ENCODE peak calls at places on chromosomes 3 and 15, in eight cellular contexts. L is ovary, K is A549, T is transverse colon, H is uterus, R is thyroid gland, B is tibial nerve, V is stomach. Z is an unnamed sample.

GRCh38 chr3:132232231-132232792 is 84.9 kb upstream of the ACP3 start:
- DNase-seq in L (no peak), K (no peak), T (no peak), H (no peak), R (no peak), B (no peak), V (no peak), Z (no peak)

GRCh38 chr3:182973047-182973446 is 7.3 kb downstream of the DCUN1D1 start:
- DNase-seq in L (no peak), K (no peak), T (no peak), H (no peak), R (no peak), B (no peak), V (no peak), Z (no peak)

GRCh38 chr3:63046152-63046551 is 170.9 kb upstream of the CADPS start:
- DNase-seq in L (no peak), K (no peak), T (no peak), H (no peak), R (no peak), B (no peak), V (no peak), Z (no peak)

GRCh38 chr3:13544293-13544831 is 4.6 kb upstream of the FBLN2 start:
- DNase-seq in L (no peak), K (peak), T (no peak), H (no peak), R (no peak), B (no peak), V (no peak), Z (no peak)

GRCh38 chr15:22980189-22981136 is at the start of gene CYFIP1:
- DNase-seq in L (peak), K (peak), T (peak), H (peak), R (peak), B (peak), V (peak), Z (peak)

GRCh38 chr3:11536132-11536935 is 107.4 kb downstream of the VGLL4 start:
- DNase-seq in L (no peak), K (no peak), T (no peak), H (no peak), R (no peak), B (no peak), V (peak), Z (no peak)

GRCh38 chr3:125150525-125151436 is 61.8 kb downstream of the SLC12A8 start:
- DNase-seq in L (no peak), K (peak), T (peak), H (no peak), R (peak), B (peak), V (peak), Z (peak)

GRCh38 chr15:41154412-41154811 is 38.3 kb upstream of the INO80 start:
- DNase-seq in L (no peak), K (no peak), T (no peak), H (no peak), R (no peak), B (no peak), V (no peak), Z (no peak)

GRCh38 chr3:34419801-34420200 is 621.4 kb downstream of the PDCD6IP start:
- DNase-seq in L (no peak), K (peak), T (no peak), H (no peak), R (no peak), B (no peak), V (no peak), Z (no peak)

GRCh38 chr15:79170256-79170664 is 79.7 kb upstream of the RASGRF1 start:
- DNase-seq in L (no peak), K (peak), T (no peak), H (no peak), R (peak), B (no peak), V (no peak), Z (no peak)

GRCh38 chr3:142228964-142229363 is 3.6 kb upstream of the GK5 start:
- DNase-seq in L (no peak), K (no peak), T (no peak), H (no peak), R (no peak), B (no peak), V (no peak), Z (no peak)

GRCh38 chr3:135905058-135905724 is 60.3 kb upstream of the PPP2R3A start:
- DNase-seq in L (no peak), K (peak), T (no peak), H (no peak), R (no peak), B (no peak), V (no peak), Z (no peak)

GRCh38 chr3:39208463-39209055 is 16.2 kb upstream of the XIRP1 start:
- DNase-seq in L (no peak), K (peak), T (peak), H (peak), R (peak), B (peak), V (peak), Z (peak)

DNA sequence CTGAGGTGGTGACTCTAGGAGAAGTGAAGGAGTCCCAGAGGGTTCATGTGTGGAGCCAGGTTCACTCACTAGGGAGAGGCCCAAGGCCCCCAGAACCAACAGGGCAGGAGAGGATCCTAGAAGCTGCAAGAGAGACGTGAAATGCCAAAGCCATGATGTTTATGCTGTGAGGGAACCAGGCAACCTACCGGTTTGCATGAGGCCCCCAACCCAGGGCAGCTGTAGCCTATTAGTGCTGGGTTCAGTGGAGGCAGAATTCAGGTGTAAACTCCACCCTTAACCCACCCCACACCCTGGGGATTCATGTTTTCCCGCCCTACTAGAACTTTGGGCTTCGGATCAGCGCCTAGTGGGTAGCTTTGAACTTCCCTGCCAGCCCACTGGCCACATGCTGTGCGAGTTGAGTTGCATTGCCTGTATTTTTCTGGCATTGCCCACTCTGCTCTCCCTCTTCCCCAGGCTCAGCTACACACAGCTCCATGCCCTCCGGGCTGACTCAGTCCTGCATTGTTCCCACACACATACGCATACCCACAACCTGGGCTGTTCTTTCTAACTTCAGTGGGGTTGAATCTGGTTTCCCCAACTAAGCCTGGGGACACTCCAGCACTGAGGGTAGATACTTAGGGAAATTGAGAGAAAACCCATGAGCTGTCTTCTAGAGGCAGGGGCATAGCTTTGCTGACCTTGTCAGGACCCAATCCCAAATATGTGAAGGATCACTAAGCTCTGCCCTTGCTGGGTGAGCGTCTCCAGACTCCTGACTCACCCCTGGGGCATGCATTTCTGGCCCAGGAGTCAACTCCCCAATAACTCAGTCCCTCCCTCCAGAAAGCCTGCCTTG is 2.0 kb upstream of the ZBTB47 start:
- DNase-seq in L (peak), K (no peak), T (no peak), H (no peak), R (no peak), B (no peak), V (no peak), Z (no peak)
- TF ChIP-seq POLR2A in L (no peak), K (no peak), T (no peak), H (no peak), R (no peak), B (no peak), V (no peak), Z (no peak)

GRCh38 chr15:76994971-76995945 is at the start of gene PSTPIP1:
- DNase-seq in L (no peak), K (no peak), T (peak), H (no peak), R (no peak), B (no peak), V (peak), Z (no peak)
- TF ChIP-seq POLR2A in L (no peak), K (no peak), T (peak), H (no peak), R (no peak), B (no peak), V (no peak), Z (no peak)

GRCh38 chr15:81000626-81001179 is at the start of gene TLNRD1:
- DNase-seq in L (peak), K (peak), T (peak), H (peak), R (peak), B (peak), V (peak), Z (peak)
- TF ChIP-seq POLR2A in L (peak), K (peak), T (peak), H (peak), R (peak), B (peak), V (peak), Z (peak)

DNA sequence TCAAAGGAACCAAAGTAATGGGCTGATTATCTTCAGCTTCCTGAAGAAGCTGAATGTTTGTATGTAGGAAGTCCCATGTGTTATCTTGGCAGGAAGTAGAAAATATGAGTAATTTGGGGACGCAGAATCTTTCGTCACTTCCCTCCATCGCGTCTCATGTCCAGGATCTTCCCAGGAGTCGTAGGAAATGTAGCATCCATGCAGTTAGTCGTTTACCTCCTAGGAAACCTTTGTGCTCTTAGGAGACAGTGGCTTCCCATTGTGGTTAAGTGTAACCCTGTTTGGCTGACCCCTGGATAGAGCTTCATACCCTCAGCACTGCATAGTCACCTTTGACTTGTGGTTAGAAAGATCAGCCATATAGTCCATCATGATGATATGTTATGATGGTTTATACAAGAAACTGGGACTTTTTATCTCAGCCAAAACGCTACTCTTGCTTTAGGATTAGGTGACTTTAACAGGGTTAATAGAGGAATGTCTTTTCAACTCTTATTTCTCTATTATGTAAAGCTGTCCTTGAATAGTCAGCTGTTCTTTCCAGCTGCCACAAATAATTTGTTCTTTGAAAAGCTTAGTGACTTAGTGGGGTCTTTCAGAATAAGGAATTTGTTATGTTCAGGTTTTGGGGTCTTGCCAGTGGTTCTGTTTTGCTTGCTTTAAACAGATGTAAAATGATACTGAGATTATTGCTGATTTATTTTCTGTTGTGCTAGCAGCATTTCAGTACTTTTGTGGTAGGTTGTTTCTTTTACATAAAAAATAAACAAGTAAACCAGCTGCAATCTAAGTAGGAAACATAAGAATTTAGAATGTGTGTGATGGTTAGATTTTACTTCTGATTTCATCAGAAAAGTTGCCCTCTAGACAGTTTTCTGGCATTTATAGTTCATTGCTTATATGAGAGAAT is 92.1 kb downstream of the KLHL25 start:
- DNase-seq in L (no peak), K (no peak), T (no peak), H (no peak), R (no peak), B (no peak), V (no peak), Z (no peak)
- TF ChIP-seq POLR2A in L (no peak), K (no peak), T (no peak), H (peak), R (no peak), B (no peak), V (no peak), Z (no peak)

GRCh38 chr15:90869601-90870353 is 1.4 kb downstream of the FURIN start:
- DNase-seq in L (no peak), K (peak), T (peak), H (peak), R (peak), B (peak), V (no peak), Z (peak)

GRCh38 chr15:90870354-90871096 is 2.1 kb downstream of the FURIN start:
- DNase-seq in L (no peak), K (no peak), T (no peak), H (no peak), R (peak), B (no peak), V (no peak), Z (no peak)

GRCh38 chr15:90872481-90873184 is 4.2 kb downstream of the FURIN start:
- DNase-seq in L (no peak), K (peak), T (no peak), H (peak), R (peak), B (no peak), V (no peak), Z (peak)

GRCh38 chr15:90871716-90872480 is 3.5 kb downstream of the FURIN start:
- DNase-seq in L (no peak), K (no peak), T (peak), H (peak), R (peak), B (no peak), V (no peak), Z (no peak)

DNA sequence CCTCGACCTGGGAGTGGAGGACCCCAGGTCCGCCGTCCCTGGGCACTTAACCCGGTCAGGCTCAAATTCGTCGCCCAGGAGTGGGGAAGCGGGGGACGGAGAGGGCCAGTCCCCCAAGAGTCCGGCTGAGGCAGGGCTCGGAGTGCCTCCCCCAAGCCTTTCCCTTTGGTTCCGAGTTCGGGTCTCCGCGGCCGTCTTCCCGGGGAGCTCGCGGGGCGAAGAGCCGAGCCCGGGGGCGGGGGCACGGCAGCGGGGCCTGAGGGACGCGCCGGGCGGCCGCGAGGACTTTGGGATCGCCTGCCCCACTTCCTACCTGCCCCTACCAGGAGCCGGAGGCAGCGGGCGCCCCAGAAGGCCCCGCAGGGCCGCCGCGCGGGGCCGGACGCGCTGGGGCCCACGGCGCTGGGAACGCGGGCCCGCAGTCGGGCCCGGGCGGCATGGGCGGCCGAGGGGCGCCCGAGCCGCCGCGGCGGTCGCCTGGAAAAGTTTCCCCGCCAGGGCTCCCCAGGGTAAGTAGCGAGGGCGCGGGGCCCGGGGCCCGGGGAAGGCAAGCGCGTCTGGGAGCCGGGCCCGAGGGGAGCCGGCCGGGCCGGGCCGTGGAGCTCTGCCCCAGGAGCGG is 2.8 kb downstream of the FURIN start:
- DNase-seq in L (peak), K (peak), T (peak), H (peak), R (peak), B (no peak), V (no peak), Z (no peak)
- TF ChIP-seq POLR2A in L (no peak), K (no peak), T (peak), H (peak), R (peak), B (peak), V (no peak), Z (peak)

DNA sequence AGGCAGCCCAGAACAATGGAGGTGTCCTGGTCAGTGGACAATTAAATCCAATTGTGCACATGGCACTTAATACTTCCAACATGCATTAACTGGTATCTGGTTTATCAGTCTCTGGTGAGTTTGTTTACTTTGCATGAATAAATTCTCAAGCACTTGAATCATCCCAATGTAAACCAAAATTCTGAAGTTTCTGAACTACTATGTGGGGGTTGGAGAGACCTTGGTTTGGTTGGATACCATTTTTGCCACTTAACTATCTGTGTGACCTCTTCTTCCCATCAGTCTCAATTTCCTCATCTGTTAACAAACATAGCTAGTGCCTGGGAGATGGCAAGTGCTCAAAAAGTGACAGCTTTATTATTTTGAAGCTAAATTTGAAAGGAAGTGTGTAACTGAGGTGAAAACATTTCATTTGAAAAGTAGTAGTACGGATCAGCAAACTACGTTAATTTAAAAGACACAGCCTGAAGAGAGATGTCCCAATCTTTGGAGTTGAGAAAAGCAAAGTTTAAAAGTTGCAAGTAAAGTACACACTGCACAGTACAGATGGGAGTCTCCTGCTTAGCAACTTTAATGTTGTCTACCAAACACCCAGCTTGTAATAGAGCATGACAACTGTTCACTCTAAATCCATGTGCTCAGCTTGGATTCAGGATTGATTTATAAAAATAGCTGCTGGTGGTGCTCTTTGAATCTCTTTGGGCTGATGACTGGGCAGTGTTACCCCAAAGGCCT is 70.7 kb upstream of the MAP4 start:
- DNase-seq in L (no peak), K (peak), T (no peak), H (no peak), R (no peak), B (no peak), V (no peak), Z (no peak)
- TF ChIP-seq POLR2A in L (no peak), K (no peak), T (no peak), H (no peak), R (no peak), B (no peak), V (no peak), Z (no peak)

DNA sequence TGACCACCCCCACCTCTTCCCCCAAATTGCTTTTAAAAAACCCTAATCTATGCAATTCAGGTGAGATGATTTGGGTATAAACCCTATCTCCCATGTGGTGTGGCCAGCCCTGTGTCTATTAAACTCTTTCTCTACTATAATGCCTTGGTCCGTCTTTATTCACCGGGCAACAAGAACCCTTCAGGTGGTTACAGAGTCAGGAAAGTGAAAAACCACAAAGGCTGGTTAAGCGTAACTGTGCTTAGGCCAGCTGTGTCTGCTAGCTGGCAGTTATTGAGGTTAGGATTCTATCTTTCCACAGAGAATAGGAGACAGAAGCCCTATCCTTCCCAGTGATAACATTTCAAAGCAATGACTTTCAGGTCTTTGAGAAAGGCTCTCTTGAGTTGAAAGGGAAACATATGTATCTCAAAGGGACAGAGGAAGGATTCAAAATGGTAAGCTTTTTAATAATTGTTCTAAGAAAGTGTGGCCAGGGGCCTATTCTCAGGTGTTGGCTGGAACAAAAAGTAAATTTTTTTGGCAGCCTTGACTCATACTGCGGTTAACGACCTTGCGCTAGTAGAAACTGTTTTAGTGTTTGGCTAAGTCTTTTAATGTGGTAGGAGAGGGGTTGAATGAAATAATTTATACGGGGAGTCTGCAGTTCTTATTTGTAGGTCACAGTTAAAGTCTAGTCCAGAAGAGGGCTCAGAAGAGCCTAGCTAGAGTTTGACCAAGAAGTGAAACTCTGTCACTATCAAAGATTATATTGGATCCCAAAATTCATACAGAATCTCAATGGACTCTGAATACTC is 89.0 kb downstream of the NPAP1 start:
- DNase-seq in L (no peak), K (no peak), T (no peak), H (no peak), R (no peak), B (no peak), V (no peak), Z (no peak)
- TF ChIP-seq POLR2A in L (no peak), K (no peak), T (no peak), H (no peak), R (no peak), B (no peak), V (no peak), Z (no peak)

Z was measured in body of pancreas.